ENCODE peak calls at places on chromosomes 4 and X, in four cellular contexts. U is mesenchymal stem cell, A is lung, E is heart left ventricle. D is an unnamed sample.

GRCh38 chrX:139158256-139158655 is 372.3 kb upstream of the F9 start:
- DNase-seq in U (no peak), A (peak; percentile 46), E (no peak), D (no peak)

GRCh38 chrX:143296521-143296920 is 220.8 kb downstream of the SPANXN3 start:
- DNase-seq in U (no peak), A (no peak), E (no peak), D (no peak)

GRCh38 chrX:53287493-53288138 is 6.2 kb upstream of the IQSEC2 start:
- DNase-seq in U (peak; percentile 71), A (no peak), E (peak; percentile 88), D (peak; percentile 76)

GRCh38 chr4:127240721-127241120 is 392.0 kb upstream of the INTU start:
- DNase-seq in U (no peak), A (no peak), E (no peak), D (no peak)

GRCh38 chrX:100417671-100418070 is 7.6 kb upstream of the PCDH19 start:
- DNase-seq in U (no peak), A (no peak), E (no peak), D (no peak)

GRCh38 chrX:69314436-69315348 is 149.4 kb upstream of the PJA1 start:
- DNase-seq in U (no peak), A (no peak), E (peak; percentile 41), D (no peak)

GRCh38 chrX:150372280-150372679 is 9.2 kb downstream of the MAMLD1 start:
- DNase-seq in U (no peak), A (no peak), E (no peak), D (no peak)

GRCh38 chr4:72216539-72217277 is 184.9 kb downstream of the NPFFR2 start:
- DNase-seq in U (no peak), A (no peak), E (no peak), D (no peak)

GRCh38 chr4:128737098-128737513 is 72.4 kb upstream of the JADE1 start:
- DNase-seq in U (no peak), A (no peak), E (peak; percentile 40), D (no peak)

GRCh38 chrX:46582964-46583363 is 9.4 kb downstream of the CHST7 start:
- DNase-seq in U (peak; percentile 68), A (no peak), E (no peak), D (no peak)

GRCh38 chrX:140762061-140762460 is 52.5 kb downstream of the LINC00632 start:
- DNase-seq in U (peak; percentile 81), A (peak; percentile 32), E (peak; percentile 39), D (no peak)

GRCh38 chr4:16050669-16051068 is 33.2 kb downstream of the PROM1 start:
- DNase-seq in U (no peak), A (no peak), E (no peak), D (no peak)

GRCh38 chr4:67973608-67974007 is 10.3 kb upstream of the TMPRSS11A start:
- DNase-seq in U (no peak), A (no peak), E (no peak), D (no peak)

GRCh38 chr4:677431-678293 is 3.3 kb downstream of the MYL5 start:
- DNase-seq in U (no peak), A (no peak), E (no peak), D (peak; percentile 91)

GRCh38 chrX:7090506-7091095 is 56.9 kb upstream of the STS start:
- DNase-seq in U (peak; percentile 13), A (no peak), E (no peak), D (no peak)

GRCh38 chrX:134969726-134970125 is 21.1 kb upstream of the SMIM10 start:
- DNase-seq in U (no peak), A (no peak), E (no peak), D (no peak)

GRCh38 chr4:143082698-143083097 is 102.0 kb upstream of the USP38 start:
- DNase-seq in U (no peak), A (no peak), E (no peak), D (no peak)

GRCh38 chrX:96919672-96920071 is 36.0 kb downstream of the RPA4 start:
- DNase-seq in U (no peak), A (no peak), E (no peak), D (no peak)

GRCh38 chr4:129641179-129641578 is 545.2 kb downstream of the C4orf33 start:
- DNase-seq in U (peak; percentile 53), A (peak; percentile 50), E (peak; percentile 51), D (peak; percentile 22)

GRCh38 chr4:168803727-168804126 is 206.3 kb downstream of the CBR4 start:
- DNase-seq in U (peak; percentile 82), A (no peak), E (no peak), D (no peak)

GRCh38 chr4:15037923-15038541 is 35.8 kb downstream of the CPEB2 start:
- DNase-seq in U (no peak), A (no peak), E (no peak), D (no peak)

GRCh38 chr4:112813790-112814189 is 176.8 kb downstream of the LARP7 start:
- DNase-seq in U (peak; percentile 75), A (no peak), E (no peak), D (no peak)

GRCh38 chr4:150668824-150669223 is 86.9 kb downstream of the MAB21L2 start:
- DNase-seq in U (no peak), A (no peak), E (no peak), D (no peak)

GRCh38 chr4:52995341-52996030 is 133.4 kb downstream of the RASL11B start:
- DNase-seq in U (peak; percentile 74), A (no peak), E (no peak), D (no peak)
- H3K4me3 ChIP-seq in U (no peak overlapping the region), A (no peak overlapping the region), E (no peak overlapping the region), D (no peak overlapping the region)

GRCh38 chr4:7062816-7063215 is 5.0 kb downstream of the GRPEL1 start:
- DNase-seq in U (no peak), A (no peak), E (no peak), D (no peak)
- H3K36me3 ChIP-seq in U (peaks cover 43% of the 10 kb centered on the region), A (peaks cover 16% of the 10 kb centered on the region), E (peaks cover 20% of the 10 kb centered on the region), D (no peaks in the 10 kb centered on the region)

GRCh38 chr4:158374318-158374717 is 147.4 kb upstream of the RXFP1 start:
- DNase-seq in U (no peak), A (no peak), E (no peak), D (no peak)
- H3K4me1 ChIP-seq in U (no peaks in the 10 kb centered on the region), A (no peaks in the 10 kb centered on the region), E (no peaks in the 10 kb centered on the region), D (no peaks in the 10 kb centered on the region)

DNA sequence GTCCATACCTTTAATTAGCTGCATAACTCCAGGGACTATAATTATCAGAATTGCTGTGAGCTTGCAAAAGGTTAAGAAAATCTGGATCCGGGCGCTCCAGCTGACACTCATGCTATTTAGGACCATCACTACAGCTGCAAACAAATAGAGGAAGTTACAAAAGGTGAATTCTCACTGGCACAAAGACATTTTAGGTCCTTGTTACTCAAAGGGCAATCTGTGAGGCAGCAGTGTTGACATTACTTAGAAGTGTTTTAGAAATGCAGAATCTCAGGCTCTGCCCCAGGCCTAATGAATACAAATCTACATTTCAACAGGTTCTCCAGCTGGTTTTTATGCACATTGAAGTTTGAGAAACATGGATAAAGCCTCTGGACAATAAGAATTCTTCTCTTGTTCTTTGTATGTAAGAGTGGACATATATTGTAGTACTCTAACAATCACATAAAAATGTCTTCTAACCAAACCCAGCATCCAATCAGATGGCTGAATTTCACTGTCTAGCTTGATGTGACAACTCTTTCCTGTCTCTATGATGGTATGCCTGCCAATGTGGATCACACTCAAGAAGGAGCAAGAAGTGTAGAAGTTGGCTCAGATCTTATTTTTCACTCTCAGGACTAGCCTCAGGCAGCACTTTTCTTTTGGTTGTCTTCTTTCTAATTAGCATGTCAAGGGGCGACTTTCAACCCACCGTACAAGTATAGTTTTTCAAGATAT is 18.8 kb downstream of the SLC7A11 start:
- DNase-seq in U (no peak), A (no peak), E (no peak), D (no peak)
- H3K4me3 ChIP-seq in U (no peak overlapping the region), A (no peak overlapping the region), E (no peak overlapping the region), D (no peak overlapping the region)

GRCh38 chr4:139521764-139522373 is 34.1 kb downstream of the SETD7 start:
- DNase-seq in U (no peak), A (no peak), E (no peak), D (no peak)
- H3K36me3 ChIP-seq in U (peaks cover 39% of the 10 kb centered on the region), A (peaks cover 55% of the 10 kb centered on the region), E (peaks cover 26% of the 10 kb centered on the region), D (no peaks in the 10 kb centered on the region)

GRCh38 chrX:78333521-78333920 is 6.1 kb upstream of the CYSLTR1 start:
- DNase-seq in U (no peak), A (no peak), E (no peak), D (no peak)
- H3K4me1 ChIP-seq in U (no peaks in the 10 kb centered on the region), A (no peaks in the 10 kb centered on the region), E (peaks cover 4% of the 10 kb centered on the region), D (no peaks in the 10 kb centered on the region)

DNA sequence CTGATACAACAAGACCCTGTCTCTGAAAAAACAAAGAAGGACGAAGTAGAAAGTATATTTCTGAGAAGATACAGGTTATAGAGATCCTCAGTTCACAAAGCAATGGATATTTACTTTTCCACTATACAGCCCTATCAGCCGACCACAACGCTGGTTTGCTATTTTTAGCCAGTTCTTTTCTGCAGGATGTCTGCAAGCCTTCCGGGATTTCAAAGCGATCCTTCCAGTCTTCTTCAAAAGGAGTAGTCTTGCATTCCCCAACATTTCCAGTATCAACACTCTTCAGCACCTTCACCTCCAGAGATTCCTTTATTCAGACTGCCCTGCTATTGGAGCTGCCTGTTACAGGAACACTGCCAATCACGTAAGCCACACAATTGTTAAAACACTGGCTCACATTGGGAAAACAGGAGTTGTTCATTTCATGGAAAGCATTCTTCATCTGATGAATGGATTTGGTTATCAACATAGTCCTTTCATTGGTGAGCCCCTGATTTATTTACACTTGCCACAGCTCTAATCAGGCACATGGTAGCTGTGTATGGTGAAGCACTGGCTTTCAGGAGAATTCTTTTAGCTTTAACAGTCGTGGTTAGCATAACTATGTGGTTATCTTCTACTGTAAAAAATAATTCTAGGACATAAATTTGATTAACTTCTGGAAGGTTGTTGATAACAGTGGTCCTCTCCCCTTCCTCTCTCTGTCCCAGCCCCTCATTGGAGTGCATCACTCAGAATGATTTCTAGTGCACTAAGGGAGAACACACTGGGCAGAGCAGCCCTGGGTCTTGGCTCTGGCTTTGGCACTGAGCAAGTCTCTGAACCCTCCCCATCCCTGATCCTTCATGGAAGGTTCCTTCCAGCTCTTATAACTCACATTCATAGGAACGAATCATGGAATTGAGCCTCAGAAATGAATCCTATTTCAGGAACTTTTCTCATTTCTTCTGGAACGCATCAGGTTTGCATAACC is 109.9 kb upstream of the SORBS2 start:
- DNase-seq in U (peak; percentile 40), A (no peak), E (no peak), D (no peak)
- H3K4me3 ChIP-seq in U (no peak overlapping the region), A (no peak overlapping the region), E (no peak overlapping the region), D (no peak overlapping the region)

GRCh38 chr4:47873877-47874571 is 36.2 kb upstream of the CORIN start:
- DNase-seq in U (no peak), A (no peak), E (no peak), D (no peak)
- H3K36me3 ChIP-seq in U (peaks cover 3% of the 10 kb centered on the region), A (peaks cover 34% of the 10 kb centered on the region), E (peaks cover 31% of the 10 kb centered on the region), D (no peaks in the 10 kb centered on the region)

D was measured in Peyer's patch.